ENCODE peak calls at places on chromosomes 16 and 17, in ten cellular contexts. One of them, this sample, is unnamed.

GRCh38 chr16:88382491-88383400 is at the start of gene ZNF469:
- DNase-seq in bronchial epithelial cell: no peak
- DNase-seq in NB4: no peak
- DNase-seq in A172: peak
- DNase-seq in stimulated activated naive B cell treated with anti-CD40 and anti-IgM and Interleukin-4, amounts not matched to agents 10 μg/mL and 1 μg/mL and 100 μg/mL, for 72 hours: no peak
- DNase-seq in uterus: peak
- DNase-seq in T-helper 17 cell: no peak
- DNase-seq in fibroblast of pulmonary artery: peak
- DNase-seq in amniotic stem cell: no peak
- DNase-seq in left lung: peak
- DNase-seq in this sample: peak

GRCh38 chr16:87661561-87661960 is 59.3 kb downstream of the JPH3 start:
- DNase-seq in T-helper 17 cell: no peak
- DNase-seq in A172: no peak
- DNase-seq in NB4: peak
- DNase-seq in bronchial epithelial cell: peak
- DNase-seq in uterus: no peak
- DNase-seq in amniotic stem cell: no peak
- DNase-seq in stimulated activated naive B cell treated with anti-CD40 and anti-IgM and Interleukin-4, amounts not matched to agents 10 μg/mL and 1 μg/mL and 100 μg/mL, for 72 hours: peak
- DNase-seq in left lung: peak
- DNase-seq in fibroblast of pulmonary artery: peak
- DNase-seq in this sample: no peak

GRCh38 chr16:7350801-7351200 is 18.2 kb downstream of the RBFOX1 start:
- DNase-seq in T-helper 17 cell: no peak
- DNase-seq in bronchial epithelial cell: no peak
- DNase-seq in amniotic stem cell: no peak
- DNase-seq in A172: no peak
- DNase-seq in left lung: no peak
- DNase-seq in NB4: no peak
- DNase-seq in uterus: no peak
- DNase-seq in fibroblast of pulmonary artery: no peak
- DNase-seq in stimulated activated naive B cell treated with anti-CD40 and anti-IgM and Interleukin-4, amounts not matched to agents 10 μg/mL and 1 μg/mL and 100 μg/mL, for 72 hours: no peak
- DNase-seq in this sample: no peak

GRCh38 chr17:68133370-68134045 is 98.0 kb downstream of the KPNA2 start:
- DNase-seq in fibroblast of pulmonary artery: no peak
- DNase-seq in NB4: peak
- DNase-seq in stimulated activated naive B cell treated with anti-CD40 and anti-IgM and Interleukin-4, amounts not matched to agents 10 μg/mL and 1 μg/mL and 100 μg/mL, for 72 hours: no peak
- DNase-seq in bronchial epithelial cell: no peak
- DNase-seq in T-helper 17 cell: no peak
- DNase-seq in amniotic stem cell: no peak
- DNase-seq in uterus: no peak
- DNase-seq in A172: no peak
- DNase-seq in left lung: no peak
- DNase-seq in this sample: no peak

GRCh38 chr17:1325766-1326165 is 46.3 kb downstream of the TRARG1 start:
- DNase-seq in uterus: no peak
- DNase-seq in amniotic stem cell: no peak
- DNase-seq in NB4: no peak
- DNase-seq in A172: no peak
- DNase-seq in stimulated activated naive B cell treated with anti-CD40 and anti-IgM and Interleukin-4, amounts not matched to agents 10 μg/mL and 1 μg/mL and 100 μg/mL, for 72 hours: no peak
- DNase-seq in fibroblast of pulmonary artery: no peak
- DNase-seq in left lung: peak
- DNase-seq in bronchial epithelial cell: no peak
- DNase-seq in T-helper 17 cell: no peak
- DNase-seq in this sample: peak

GRCh38 chr16:54398986-54399385 is 112.4 kb upstream of the IRX3 start:
- DNase-seq in bronchial epithelial cell: no peak
- DNase-seq in left lung: no peak
- DNase-seq in stimulated activated naive B cell treated with anti-CD40 and anti-IgM and Interleukin-4, amounts not matched to agents 10 μg/mL and 1 μg/mL and 100 μg/mL, for 72 hours: no peak
- DNase-seq in A172: no peak
- DNase-seq in T-helper 17 cell: no peak
- DNase-seq in NB4: no peak
- DNase-seq in uterus: no peak
- DNase-seq in fibroblast of pulmonary artery: no peak
- DNase-seq in amniotic stem cell: no peak
- DNase-seq in this sample: no peak

GRCh38 chr16:89460556-89460955 is 29.8 kb downstream of the ANKRD11 start:
- DNase-seq in uterus: no peak
- DNase-seq in T-helper 17 cell: no peak
- DNase-seq in NB4: no peak
- DNase-seq in bronchial epithelial cell: no peak
- DNase-seq in amniotic stem cell: no peak
- DNase-seq in fibroblast of pulmonary artery: no peak
- DNase-seq in stimulated activated naive B cell treated with anti-CD40 and anti-IgM and Interleukin-4, amounts not matched to agents 10 μg/mL and 1 μg/mL and 100 μg/mL, for 72 hours: no peak
- DNase-seq in A172: no peak
- DNase-seq in left lung: no peak
- DNase-seq in this sample: no peak

GRCh38 chr16:23950898-23951297 is 115.1 kb downstream of the PRKCB start:
- DNase-seq in bronchial epithelial cell: no peak
- DNase-seq in amniotic stem cell: no peak
- DNase-seq in T-helper 17 cell: no peak
- DNase-seq in left lung: no peak
- DNase-seq in stimulated activated naive B cell treated with anti-CD40 and anti-IgM and Interleukin-4, amounts not matched to agents 10 μg/mL and 1 μg/mL and 100 μg/mL, for 72 hours: no peak
- DNase-seq in NB4: peak
- DNase-seq in fibroblast of pulmonary artery: no peak
- DNase-seq in A172: no peak
- DNase-seq in uterus: no peak
- DNase-seq in this sample: no peak

GRCh38 chr17:75722076-75722475 is 817 bp downstream of the ITGB4 start:
- DNase-seq in fibroblast of pulmonary artery: no peak
- DNase-seq in T-helper 17 cell: no peak
- DNase-seq in A172: no peak
- DNase-seq in stimulated activated naive B cell treated with anti-CD40 and anti-IgM and Interleukin-4, amounts not matched to agents 10 μg/mL and 1 μg/mL and 100 μg/mL, for 72 hours: no peak
- DNase-seq in uterus: no peak
- DNase-seq in amniotic stem cell: no peak
- DNase-seq in NB4: no peak
- DNase-seq in left lung: no peak
- DNase-seq in bronchial epithelial cell: no peak
- DNase-seq in this sample: no peak

GRCh38 chr16:3454093-3454492 is 10.6 kb downstream of the NAA60 start:
- DNase-seq in A172: no peak
- DNase-seq in T-helper 17 cell: no peak
- DNase-seq in fibroblast of pulmonary artery: no peak
- DNase-seq in left lung: no peak
- DNase-seq in NB4: no peak
- DNase-seq in uterus: no peak
- DNase-seq in amniotic stem cell: no peak
- DNase-seq in bronchial epithelial cell: peak
- DNase-seq in stimulated activated naive B cell treated with anti-CD40 and anti-IgM and Interleukin-4, amounts not matched to agents 10 μg/mL and 1 μg/mL and 100 μg/mL, for 72 hours: no peak
- DNase-seq in this sample: no peak

GRCh38 chr16:89545044-89545830 is 15.2 kb upstream of the RPL13 start:
- DNase-seq in A172: no peak
- DNase-seq in fibroblast of pulmonary artery: no peak
- DNase-seq in T-helper 17 cell: no peak
- DNase-seq in uterus: no peak
- DNase-seq in bronchial epithelial cell: no peak
- DNase-seq in NB4: no peak
- DNase-seq in left lung: no peak
- DNase-seq in stimulated activated naive B cell treated with anti-CD40 and anti-IgM and Interleukin-4, amounts not matched to agents 10 μg/mL and 1 μg/mL and 100 μg/mL, for 72 hours: no peak
- DNase-seq in amniotic stem cell: no peak
- DNase-seq in this sample: no peak

GRCh38 chr17:3594056-3594810 is 15.0 kb downstream of the TRPV1 start:
- DNase-seq in amniotic stem cell: no peak
- DNase-seq in fibroblast of pulmonary artery: peak
- DNase-seq in stimulated activated naive B cell treated with anti-CD40 and anti-IgM and Interleukin-4, amounts not matched to agents 10 μg/mL and 1 μg/mL and 100 μg/mL, for 72 hours: no peak
- DNase-seq in A172: peak
- DNase-seq in T-helper 17 cell: no peak
- DNase-seq in left lung: no peak
- DNase-seq in bronchial epithelial cell: peak
- DNase-seq in NB4: no peak
- DNase-seq in uterus: no peak
- DNase-seq in this sample: no peak

GRCh38 chr16:46961373-46962353 is 11.8 kb downstream of the DNAJA2 start:
- DNase-seq in fibroblast of pulmonary artery: no peak
- DNase-seq in NB4: peak
- DNase-seq in amniotic stem cell: no peak
- DNase-seq in uterus: no peak
- DNase-seq in T-helper 17 cell: no peak
- DNase-seq in stimulated activated naive B cell treated with anti-CD40 and anti-IgM and Interleukin-4, amounts not matched to agents 10 μg/mL and 1 μg/mL and 100 μg/mL, for 72 hours: no peak
- DNase-seq in left lung: no peak
- DNase-seq in bronchial epithelial cell: no peak
- DNase-seq in A172: no peak
- DNase-seq in this sample: no peak

This sample was measured in cardiac septum.